ENCODE peak calls at places on chromosome 11, in five cellular contexts. B is K562, Y is A549, T is HepG2, U is GM12878. W is an unnamed sample.

GRCh38 chr11:110711776-110712642 is at the start of gene ARHGAP20:
- DNase-seq in B (peak), Y (peak), T (peak), U (no peak), W (peak)

GRCh38 chr11:78031629-78032028 is 8.6 kb upstream of the KCTD14 start:
- DNase-seq in T (peak), U (peak), B (no peak), Y (no peak), W (no peak)

GRCh38 chr11:35141034-35141433 is 2.1 kb downstream of the CD44 start:
- DNase-seq in B (no peak), U (no peak), Y (no peak), T (no peak), W (no peak)

GRCh38 chr11:133082453-133082781 is 449.9 kb downstream of the OPCML start:
- DNase-seq in B (no peak), Y (no peak), U (no peak), T (no peak), W (peak)

GRCh38 chr11:71251761-71252433 is 480 bp downstream of the SHANK2 start:
- DNase-seq in Y (peak), U (no peak), T (no peak), B (peak), W (peak)

GRCh38 chr11:69588270-69588669 is 52.7 kb upstream of the CCND1 start:
- DNase-seq in T (peak), U (no peak), B (no peak), Y (peak), W (peak)

GRCh38 chr11:78801161-78801884 is 226.7 kb upstream of the NARS2 start:
- DNase-seq in T (no peak), Y (peak), U (no peak), B (no peak), W (no peak)

GRCh38 chr11:100930185-100930778 is 199.3 kb downstream of the PGR start:
- DNase-seq in U (no peak), T (peak), B (peak), Y (peak), W (peak)

GRCh38 chr11:134098566-134099184 is 29.8 kb downstream of the JAM3 start:
- DNase-seq in T (peak), U (no peak), Y (peak), B (no peak), W (peak)

GRCh38 chr11:34176980-34177319 is 71.5 kb downstream of the NAT10 start:
- DNase-seq in B (no peak), T (no peak), U (no peak), Y (no peak), W (no peak)

GRCh38 chr11:119343726-119344125 is 2.8 kb downstream of the MFRP start:
- DNase-seq in T (no peak), B (no peak), Y (no peak), U (no peak), W (no peak)

GRCh38 chr11:68436985-68437926 is 23.3 kb upstream of the PPP6R3 start:
- DNase-seq in T (no peak), Y (peak), U (no peak), B (peak), W (no peak)

GRCh38 chr11:48170840-48171233 is 45.8 kb upstream of the OR4B1 start:
- DNase-seq in U (no peak), B (no peak), Y (no peak), T (no peak), W (no peak)

GRCh38 chr11:105635466-105635865 is 25.6 kb downstream of the GRIA4 start:
- DNase-seq in Y (no peak), B (no peak), T (no peak), U (no peak), W (no peak)

GRCh38 chr11:64245797-64246623 is 733 bp downstream of the PPP1R14B start:
- DNase-seq in Y (peak), U (no peak), B (peak), T (peak), W (peak)

GRCh38 chr11:103609117-103610066 is 427.0 kb upstream of the DDI1 start:
- DNase-seq in B (no peak), T (no peak), Y (peak), U (no peak), W (peak)

GRCh38 chr11:90288207-90288821 is 65.5 kb upstream of the CHORDC1 start:
- DNase-seq in U (no peak), B (peak), T (peak), Y (peak), W (peak)

DNA sequence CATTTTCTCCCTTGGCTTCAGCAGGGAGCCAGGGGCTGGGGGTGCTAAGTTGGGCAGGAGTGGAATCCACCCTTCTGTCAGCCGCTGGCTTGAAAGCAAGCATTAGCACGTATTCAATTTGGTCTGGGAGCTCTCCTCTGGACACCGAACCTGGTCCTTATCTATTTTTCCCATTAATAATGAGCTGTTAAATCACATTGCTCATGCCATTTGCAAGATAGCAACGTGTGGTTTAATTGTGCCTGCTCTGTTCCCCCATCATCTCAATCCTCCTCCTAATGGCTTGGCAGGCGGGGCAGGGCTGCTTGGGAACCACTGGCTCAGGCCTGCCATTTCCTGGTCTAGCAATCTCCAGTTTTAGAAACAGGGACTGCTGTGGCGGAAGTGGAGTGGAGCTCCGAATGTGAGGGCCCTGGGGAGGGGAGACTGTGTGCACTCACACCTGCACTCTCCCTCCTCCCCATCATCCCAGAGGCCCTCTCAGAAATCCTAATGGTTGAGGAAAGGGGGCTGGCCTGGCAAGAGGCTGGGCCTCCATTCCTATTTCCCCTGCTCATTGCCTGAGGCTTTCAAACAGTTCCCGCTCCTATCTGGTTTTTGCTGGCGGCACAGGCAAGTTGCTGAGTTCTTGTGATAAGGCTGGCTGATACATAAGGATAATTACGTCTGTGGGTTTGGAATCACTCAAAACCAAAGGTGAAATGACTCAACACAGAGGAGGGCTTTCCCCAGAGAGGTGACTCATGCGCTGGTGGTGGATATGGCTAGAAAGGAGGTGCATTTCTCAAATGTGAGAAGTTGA is 201.2 kb upstream of the E2F8 start:
- DNase-seq in B (peak), U (peak), Y (peak), T (no peak), W (no peak)
- TF ChIP-seq JUNB in B (peak), U (peak), Y (peak), T (no peak), W (no peak)

GRCh38 chr11:7555067-7555699 is 41.4 kb downstream of the PPFIBP2 start:
- DNase-seq in Y (no peak), U (no peak), B (no peak), T (no peak), W (no peak)

GRCh38 chr11:7552666-7553065 is 38.9 kb downstream of the PPFIBP2 start:
- DNase-seq in T (no peak), B (no peak), Y (no peak), U (no peak), W (no peak)

GRCh38 chr11:7548659-7549283 is 35.0 kb downstream of the PPFIBP2 start:
- DNase-seq in T (peak), B (no peak), U (no peak), Y (peak), W (peak)

GRCh38 chr11:7549681-7550080 is 35.9 kb downstream of the PPFIBP2 start:
- DNase-seq in T (no peak), Y (no peak), B (no peak), U (no peak), W (no peak)

DNA sequence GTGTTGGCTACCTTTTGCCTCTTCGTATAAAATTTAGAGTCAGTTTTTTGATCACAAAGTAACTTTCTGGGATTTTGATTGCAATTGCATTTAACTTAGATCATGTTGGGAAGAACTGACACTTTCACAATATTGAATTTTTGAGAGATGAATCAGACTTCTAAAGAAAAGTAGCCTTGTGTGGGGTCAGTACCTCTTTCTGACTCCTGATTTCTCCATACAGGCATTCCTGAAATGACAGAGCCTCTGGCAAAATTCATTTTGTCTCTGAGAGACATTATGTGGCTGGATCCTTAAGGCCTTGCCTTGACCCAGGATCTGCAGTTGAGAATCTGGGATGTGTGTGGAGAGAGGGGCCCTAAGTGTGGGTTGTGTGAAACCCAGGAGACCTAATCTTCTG is 37.8 kb downstream of the PPFIBP2 start:
- DNase-seq in Y (no peak), U (no peak), B (no peak), T (no peak), W (no peak)
- TF ChIP-seq JUNB in Y (no peak), U (no peak), B (no peak), T (no peak), W (no peak)

GRCh38 chr11:102589047-102589459 is 36.1 kb downstream of the MMP20 start:
- DNase-seq in Y (no peak), B (no peak), U (peak), T (no peak), W (no peak)
- TF ChIP-seq JUNB in Y (no peak), B (no peak), U (peak), T (no peak), W (no peak)

GRCh38 chr11:18668131-18668530 is 30.4 kb upstream of the TMEM86A start:
- DNase-seq in U (no peak), Y (no peak), T (no peak), B (no peak), W (peak)
- TF ChIP-seq JUNB in U (no peak), Y (no peak), T (no peak), B (no peak), W (no peak)

GRCh38 chr11:44083433-44083832 is 12.0 kb upstream of the EXT2 start:
- DNase-seq in B (no peak), T (no peak), U (no peak), Y (no peak), W (no peak)

GRCh38 chr11:44078794-44079193 is 12.7 kb downstream of the ACCS start:
- DNase-seq in Y (no peak), U (no peak), B (no peak), T (no peak), W (no peak)

GRCh38 chr11:44080951-44081350 is 14.5 kb upstream of the EXT2 start:
- DNase-seq in U (no peak), Y (no peak), B (no peak), T (no peak), W (no peak)

GRCh38 chr11:44082645-44083044 is 12.8 kb upstream of the EXT2 start:
- DNase-seq in Y (no peak), U (no peak), B (no peak), T (peak), W (no peak)

DNA sequence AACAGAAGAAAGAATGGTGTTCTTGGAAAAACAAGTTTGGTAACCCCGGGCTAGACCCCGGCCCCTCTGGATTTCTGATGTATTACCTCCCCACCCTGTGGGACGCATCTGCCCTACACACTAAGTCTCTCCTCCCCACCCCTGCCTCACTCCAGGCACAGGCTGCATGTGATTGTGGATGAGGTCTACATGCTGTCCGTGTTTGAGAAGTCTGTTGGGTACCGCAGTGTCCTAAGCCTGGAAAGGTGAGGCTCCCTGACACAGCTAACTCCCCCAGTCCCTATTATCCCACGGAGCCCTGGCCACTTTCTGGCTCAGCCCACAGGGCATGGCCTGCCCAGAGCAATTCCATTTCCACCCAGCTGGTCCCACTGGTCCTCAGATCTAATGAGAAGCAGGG is 13.3 kb downstream of the ACCS start:
- DNase-seq in Y (no peak), T (no peak), B (no peak), U (no peak), W (no peak)
- TF ChIP-seq JUNB in Y (no peak), T (no peak), B (no peak), U (no peak), W (no peak)

GRCh38 chr11:74839445-74839844 is 90.8 kb downstream of the RNF169 start:
- DNase-seq in B (no peak), U (no peak), T (no peak), Y (no peak), W (no peak)

GRCh38 chr11:74837191-74837590 is 88.5 kb downstream of the RNF169 start:
- DNase-seq in U (no peak), B (no peak), Y (no peak), T (no peak), W (no peak)

GRCh38 chr11:74839971-74840370 is 91.3 kb downstream of the RNF169 start:
- DNase-seq in T (no peak), Y (no peak), B (no peak), U (no peak), W (no peak)

GRCh38 chr11:74840486-74840885 is 91.8 kb downstream of the RNF169 start:
- DNase-seq in U (no peak), B (no peak), Y (no peak), T (no peak), W (no peak)

DNA sequence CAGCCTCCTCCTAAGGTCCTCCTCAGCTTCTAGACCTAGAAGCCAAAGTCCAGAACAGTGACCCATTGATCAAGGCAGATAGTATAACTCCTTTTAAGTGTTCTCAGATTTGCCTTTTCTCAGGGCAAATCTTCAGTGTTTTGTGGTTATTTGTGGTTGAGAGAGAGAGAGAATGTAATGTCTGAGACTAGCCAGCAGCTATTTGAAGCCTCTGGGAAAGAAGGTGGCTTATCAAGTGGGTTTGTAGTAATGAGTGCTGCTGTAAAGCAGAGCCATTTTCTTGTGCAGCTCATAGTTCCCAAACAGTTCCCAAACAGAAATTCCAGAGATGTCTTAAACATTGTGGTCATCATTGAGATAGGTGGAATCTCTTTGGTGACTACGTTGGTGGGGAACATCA is 89.5 kb downstream of the RNF169 start:
- DNase-seq in Y (no peak), U (no peak), T (no peak), B (no peak), W (no peak)
- TF ChIP-seq JUNB in Y (no peak), U (no peak), T (no peak), B (no peak), W (no peak)

GRCh38 chr11:12235945-12236743 is 125.8 kb downstream of the MICAL2 start:
- DNase-seq in B (peak), T (peak), Y (peak), U (peak), W (peak)
- TF ChIP-seq JUNB in B (no peak), T (no peak), Y (no peak), U (no peak), W (no peak)

DNA sequence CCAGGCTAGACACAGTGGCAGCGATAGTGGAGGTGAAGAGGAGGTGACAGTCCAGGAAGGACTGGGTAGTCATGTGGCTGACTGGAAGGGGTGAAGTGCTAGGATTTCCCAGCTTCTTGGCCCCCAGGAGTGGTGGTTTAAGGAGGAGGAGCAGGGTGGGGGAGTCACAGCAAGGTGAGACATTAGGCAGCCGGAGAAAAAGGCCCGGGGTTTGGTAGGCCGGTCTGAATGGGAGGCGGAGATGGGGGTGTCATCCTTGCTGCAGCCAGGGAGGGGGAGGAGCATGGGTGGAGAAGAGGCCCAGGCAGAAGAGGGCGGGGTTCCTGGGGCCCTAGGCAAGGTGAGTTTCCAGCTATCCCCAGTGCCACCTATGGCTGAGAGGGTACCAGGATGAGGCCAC is 6.1 kb downstream of the SIPA1 start:
- DNase-seq in T (no peak), U (no peak), B (peak), Y (peak), W (peak)
- TF ChIP-seq JUNB in T (no peak), U (no peak), B (no peak), Y (no peak), W (no peak)

DNA sequence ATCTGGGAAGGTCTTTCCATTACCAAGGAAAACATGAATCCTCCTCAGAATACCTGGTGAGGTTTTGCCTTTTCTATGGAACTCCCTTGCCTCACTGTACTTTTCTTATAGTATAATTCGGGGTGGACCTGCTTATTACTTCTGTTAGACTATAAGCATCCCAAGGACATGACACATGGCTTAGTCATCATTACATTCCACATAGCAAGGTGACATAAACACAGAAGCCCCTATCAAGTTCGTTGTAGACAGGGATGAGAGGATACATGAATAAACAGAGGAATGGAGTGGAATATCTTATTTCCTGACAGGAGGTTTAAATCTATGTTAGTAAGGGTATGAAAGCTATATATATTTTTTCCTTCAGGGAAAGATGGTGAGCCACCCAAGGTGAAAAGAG is 532.2 kb upstream of the CCDC90B start:
- DNase-seq in U (no peak), T (no peak), B (no peak), Y (peak), W (no peak)
- TF ChIP-seq JUNB in U (no peak), T (no peak), B (no peak), Y (no peak), W (no peak)

W was measured in GM23338.